ENCODE peak calls at places on chromosomes 1 and 21, in eight cellular contexts. Z, D, R, V, P, S, W and K are unnamed samples.

GRCh38 chr21:29654855-29655254 is 284.9 kb downstream of the GRIK1 start:
- DNase-seq in D (no peak), P (no peak), W (no peak), S (no peak), V (no peak), R (no peak), Z (no peak), K (no peak)

GRCh38 chr1:39352881-39353280 is 138.6 kb upstream of the BMP8A start:
- DNase-seq in W (no peak), D (no peak), R (no peak), V (no peak), Z (no peak), S (no peak), P (no peak), K (no peak)

GRCh38 chr21:39610705-39611104 is 2.0 kb upstream of the B3GALT5 start:
- DNase-seq in V (no peak), S (no peak), W (no peak), R (no peak), D (no peak), Z (no peak), P (no peak), K (no peak)

GRCh38 chr1:51342591-51343206 is 12.3 kb upstream of the TTC39A start:
- DNase-seq in W (no peak), D (no peak), Z (no peak), V (no peak), R (no peak), S (no peak), P (no peak), K (no peak)

GRCh38 chr1:189708674-189709073 is 769.0 kb downstream of the BRINP3 start:
- DNase-seq in D (no peak), S (no peak), R (no peak), P (no peak), V (no peak), W (no peak), Z (no peak), K (peak; percentile 31)

GRCh38 chr1:173527151-173527826 is 50.2 kb downstream of the PRDX6 start:
- DNase-seq in V (no peak), S (peak; percentile 70), W (no peak), R (no peak), D (no peak), Z (no peak), P (no peak), K (peak; percentile 12)

GRCh38 chr1:159854101-159854692 is 8.3 kb downstream of the VSIG8 start:
- DNase-seq in D (peak; percentile 42), V (peak; percentile 18), P (no peak), W (peak; percentile 5), R (peak; percentile 88), S (peak; percentile 86), Z (no peak), K (peak; percentile 72)

GRCh38 chr1:221454096-221454495 is 287.8 kb downstream of the DUSP10 start:
- DNase-seq in V (no peak), Z (no peak), P (no peak), R (no peak), D (no peak), W (no peak), S (no peak), K (no peak)

GRCh38 chr1:201985355-201985754 is 2.9 kb downstream of the RNPEP start:
- DNase-seq in W (no peak), Z (no peak), D (no peak), R (no peak), P (no peak), S (no peak), V (no peak), K (no peak)

GRCh38 chr1:221247050-221247449 is 367.8 kb downstream of the HLX start:
- DNase-seq in R (no peak), V (no peak), S (no peak), D (no peak), Z (no peak), W (no peak), P (no peak), K (no peak)

GRCh38 chr1:54460861-54461382 is 54.7 kb upstream of the SSBP3 start:
- DNase-seq in S (no peak), D (no peak), Z (no peak), V (no peak), R (no peak), P (no peak), W (no peak), K (no peak)

GRCh38 chr1:173601588-173601987 is 1.3 kb downstream of the SLC9C2 start:
- DNase-seq in V (no peak), Z (no peak), D (no peak), W (no peak), S (no peak), R (no peak), P (no peak), K (no peak)

GRCh38 chr1:242139437-242139836 is 140.5 kb upstream of the MAP1LC3C start:
- DNase-seq in S (no peak), Z (no peak), P (no peak), W (no peak), R (no peak), V (no peak), D (no peak), K (no peak)

GRCh38 chr1:1272341-1273151 is 1.1 kb downstream of the UBE2J2 start:
- DNase-seq in Z (no peak), R (peak; percentile 78), V (no peak), D (peak; percentile 24), P (no peak), S (no peak), W (no peak), K (no peak)

GRCh38 chr1:243230914-243231313 is 24.2 kb downstream of the CEP170 start:
- DNase-seq in W (no peak), D (no peak), R (no peak), P (no peak), V (no peak), S (no peak), Z (no peak), K (peak; percentile 24)

GRCh38 chr1:111598534-111598933 is 21.1 kb upstream of the RAP1A start:
- DNase-seq in S (no peak), V (peak; percentile 35), D (peak; percentile 49), P (no peak), Z (no peak), R (no peak), W (no peak), K (no peak)

GRCh38 chr1:63323866-63324778 is 1.8 kb downstream of the FOXD3 start:
- DNase-seq in P (no peak), V (no peak), D (no peak), W (no peak), S (no peak), Z (no peak), R (no peak), K (peak; percentile 59)

GRCh38 chr21:46005481-46005881 is 23.9 kb downstream of the COL6A1 start:
- DNase-seq in W (no peak), Z (no peak), P (no peak), V (no peak), S (peak; percentile 55), D (no peak), R (peak; percentile 8), K (peak; percentile 28)

GRCh38 chr21:38506606-38507331 is 8.5 kb upstream of the ERG start:
- DNase-seq in S (no peak), R (peak; percentile 61), V (no peak), W (no peak), Z (no peak), P (no peak), D (no peak), K (no peak)

GRCh38 chr1:197400522-197400902 is 132.5 kb downstream of the CRB1 start:
- DNase-seq in D (no peak), R (no peak), W (no peak), S (no peak), V (no peak), P (no peak), Z (no peak), K (no peak)

GRCh38 chr1:197041486-197042353 is 25.3 kb downstream of the F13B start:
- DNase-seq in W (no peak), S (no peak), P (no peak), D (no peak), Z (no peak), V (no peak), R (no peak), K (no peak)

GRCh38 chr1:68401506-68401905 is 48.2 kb downstream of the RPE65 start:
- DNase-seq in Z (no peak), D (no peak), V (no peak), R (no peak), W (no peak), P (no peak), S (no peak), K (no peak)

GRCh38 chr1:93124556-93125368 is 45.7 kb downstream of the MTF2 start:
- DNase-seq in W (no peak), D (no peak), V (no peak), Z (no peak), R (no peak), S (no peak), P (no peak), K (no peak)

GRCh38 chr21:40587786-40588353 is 259.1 kb downstream of the DSCAM start:
- DNase-seq in D (no peak), P (no peak), W (no peak), V (no peak), R (no peak), S (no peak), Z (no peak), K (no peak)

GRCh38 chr1:30143517-30143916 is 579.9 kb downstream of the MATN1 start:
- DNase-seq in Z (no peak), D (no peak), S (no peak), P (no peak), R (no peak), V (no peak), W (no peak), K (no peak)

GRCh38 chr1:18385239-18385790 is 95.4 kb upstream of the KLHDC7A start:
- DNase-seq in S (peak; percentile 58), P (no peak), Z (no peak), D (no peak), W (no peak), V (no peak), R (no peak), K (no peak)

GRCh38 chr1:55539652-55540512 is 324.7 kb upstream of the USP24 start:
- DNase-seq in Z (no peak), P (no peak), D (no peak), W (no peak), S (no peak), R (no peak), V (no peak), K (no peak)

GRCh38 chr21:42165901-42166300 is 53.0 kb upstream of the ABCG1 start:
- DNase-seq in S (no peak), Z (no peak), P (no peak), R (no peak), D (no peak), V (no peak), W (no peak), K (no peak)

GRCh38 chr1:56436338-56436695 is 143.0 kb downstream of the PLPP3 start:
- DNase-seq in P (no peak), R (no peak), D (no peak), S (no peak), W (no peak), Z (no peak), V (no peak), K (no peak)

GRCh38 chr1:5960336-5960735 is 31.9 kb downstream of the NPHP4 start:
- DNase-seq in D (no peak), R (no peak), W (no peak), V (no peak), S (no peak), P (no peak), Z (no peak), K (no peak)